ENCODE peak calls at places on chromosomes 6 and 20, in six cellular contexts. I, G, R, O, N and D are unnamed samples.

GRCh38 chr6:137006056-137006455 is 38.7 kb downstream of the IL20RA start:
- DNase-seq in I (no peak), O (no peak), N (no peak), G (no peak), R (no peak), D (no peak)

GRCh38 chr6:40349566-40350192 is 237.5 kb downstream of the LRFN2 start:
- DNase-seq in O (no peak), G (no peak), N (no peak), R (no peak), I (no peak), D (no peak)

GRCh38 chr6:125201961-125202729 is 48.6 kb downstream of the TPD52L1 start:
- DNase-seq in N (peak; percentile 71), I (no peak), G (peak; percentile 67), O (peak; percentile 81), R (peak; percentile 86), D (peak; percentile 72)

GRCh38 chr6:15989397-15989796 is 139.5 kb upstream of the MYLIP start:
- DNase-seq in N (no peak), G (no peak), O (no peak), I (no peak), R (no peak), D (no peak)

GRCh38 chr20:22160254-22160653 is 424.1 kb downstream of the FOXA2 start:
- DNase-seq in O (no peak), N (no peak), R (no peak), G (no peak), I (no peak), D (no peak)

GRCh38 chr20:3766832-3767433 is 620 bp downstream of the ADISSP start:
- DNase-seq in R (no peak), O (no peak), G (no peak), N (no peak), I (no peak), D (no peak)

GRCh38 chr6:108760158-108761050 is 87.8 kb upstream of the ARMC2 start:
- DNase-seq in O (no peak), N (no peak), G (no peak), R (no peak), I (no peak), D (no peak)

GRCh38 chr6:157328108-157328692 is 4.9 kb upstream of the TMEM242 start:
- DNase-seq in I (no peak), G (no peak), O (no peak), N (no peak), R (no peak), D (no peak)

GRCh38 chr6:133183691-133184090 is 57.5 kb upstream of the EYA4 start:
- DNase-seq in R (no peak), O (no peak), G (no peak), N (no peak), I (no peak), D (no peak)

GRCh38 chr6:2872417-2873358 is 30.4 kb downstream of the SERPINB9 start:
- DNase-seq in O (no peak), G (no peak), N (no peak), I (no peak), R (no peak), D (no peak)

GRCh38 chr6:106206905-106207304 is 118.7 kb downstream of the ATG5 start:
- DNase-seq in G (no peak), O (no peak), N (no peak), I (peak; percentile 41), R (no peak), D (no peak)

GRCh38 chr20:36631651-36632050 is 14.3 kb downstream of the SLA2 start:
- DNase-seq in N (no peak), R (no peak), O (no peak), I (no peak), G (no peak), D (no peak)

GRCh38 chr20:36604952-36605308 is 649 bp upstream of the RAB5IF start:
- DNase-seq in O (peak; percentile 70), R (peak; percentile 54), I (no peak), G (peak; percentile 37), N (peak; percentile 43), D (no peak)

GRCh38 chr6:46583081-46583480 is 69.5 kb downstream of the CYP39A1 start:
- DNase-seq in I (no peak), N (no peak), O (no peak), G (peak; percentile 13), R (no peak), D (no peak)

GRCh38 chr6:160764847-160765246 is 62.8 kb downstream of the PLG start:
- DNase-seq in O (no peak), R (no peak), N (no peak), G (no peak), I (no peak), D (no peak)

GRCh38 chr6:52973013-52973412 is 22.1 kb downstream of the GSTA4 start:
- DNase-seq in N (no peak), I (no peak), G (no peak), R (no peak), O (no peak), D (no peak)

GRCh38 chr6:5462856-5463255 is 201.5 kb downstream of the FARS2 start:
- DNase-seq in G (no peak), R (no peak), I (no peak), O (no peak), N (no peak), D (no peak)

GRCh38 chr6:117907600-117908245 is 659 bp downstream of the SLC35F1 start:
- DNase-seq in I (no peak), O (peak; percentile 65), R (no peak), N (no peak), G (peak; percentile 30), D (no peak)

GRCh38 chr6:14211596-14211961 is 94.0 kb downstream of the CD83 start:
- DNase-seq in I (no peak), R (peak; percentile 38), O (peak; percentile 75), G (no peak), N (peak; percentile 67), D (peak; percentile 46)
- H3K4me3 ChIP-seq in I (peak overlapping the region; percentile 70), R (peak overlapping the region; percentile 61), O (peak overlapping the region; percentile 82), G (no peak overlapping the region), N (no peak overlapping the region), D (peak overlapping the region; percentile 48)

DNA sequence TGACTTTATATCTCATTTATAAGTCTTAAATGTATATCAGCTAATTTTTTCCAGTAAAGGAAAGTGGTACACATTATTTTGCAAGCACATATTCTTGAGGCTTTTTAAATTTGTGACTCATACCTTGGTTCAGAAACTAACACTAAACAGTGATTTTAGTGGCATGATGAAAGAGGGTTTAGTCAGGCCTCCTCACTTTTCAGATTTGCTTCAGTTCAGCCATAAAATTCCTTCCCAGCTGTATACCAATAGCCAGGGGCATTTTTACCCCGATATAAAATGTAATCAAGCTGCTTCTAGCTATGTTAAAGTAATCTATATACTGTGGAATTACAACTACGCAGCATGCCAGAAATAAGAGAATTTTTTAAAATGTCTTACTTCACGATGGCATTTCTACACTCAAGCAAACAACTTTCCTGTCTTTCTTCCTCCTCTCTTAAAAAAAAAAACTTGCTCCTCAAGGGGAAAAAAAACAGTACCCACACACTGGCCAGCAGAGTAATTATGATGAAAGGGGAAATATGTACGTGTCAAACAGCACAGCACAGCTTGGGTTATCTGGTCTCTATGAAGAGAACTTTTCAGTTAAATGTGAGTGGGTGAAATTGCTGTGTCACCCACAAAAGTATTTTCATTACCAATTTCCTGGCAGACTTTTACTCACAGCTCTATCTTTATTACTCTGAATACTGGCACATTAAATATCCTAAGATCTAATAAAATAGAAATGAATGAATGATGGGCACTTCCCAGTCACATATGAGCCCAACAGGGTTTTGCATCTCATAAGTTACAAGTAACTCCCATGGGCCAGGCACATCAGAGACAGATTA is 244.8 kb upstream of the TENT5A start:
- DNase-seq in R (no peak), I (no peak), O (no peak), G (no peak), N (no peak), D (no peak)
- H3K4me1 ChIP-seq in R (peaks cover 37% of the 10 kb centered on the region), I (no peaks in the 10 kb centered on the region), O (no peaks in the 10 kb centered on the region), G (peaks cover 7% of the 10 kb centered on the region), N (no peaks in the 10 kb centered on the region), D (peaks cover 43% of the 10 kb centered on the region)

GRCh38 chr6:27139753-27140522 is 107.6 kb upstream of the PRSS16 start:
- DNase-seq in R (no peak), O (no peak), I (peak; percentile 68), G (no peak), N (peak; percentile 44), D (no peak)

GRCh38 chr6:27138837-27139752 is 108.4 kb upstream of the PRSS16 start:
- DNase-seq in G (peak; percentile 20), I (peak; percentile 91), O (peak; percentile 72), N (peak; percentile 81), R (peak; percentile 45), D (no peak)

GRCh38 chr6:27141472-27142015 is 106.0 kb upstream of the PRSS16 start:
- DNase-seq in N (no peak), R (no peak), O (no peak), G (no peak), I (no peak), D (no peak)

GRCh38 chr6:27143474-27144026 is 104.0 kb upstream of the PRSS16 start:
- DNase-seq in R (no peak), O (no peak), I (no peak), G (no peak), N (no peak), D (no peak)

GRCh38 chr6:27141013-27141412 is 106.5 kb upstream of the PRSS16 start:
- DNase-seq in N (no peak), I (no peak), O (no peak), G (no peak), R (no peak), D (no peak)
- H3K4me3 ChIP-seq in N (no peak overlapping the region), I (peak overlapping the region; percentile 80), O (no peak overlapping the region), G (no peak overlapping the region), R (peak overlapping the region; percentile 36), D (no peak overlapping the region)

DNA sequence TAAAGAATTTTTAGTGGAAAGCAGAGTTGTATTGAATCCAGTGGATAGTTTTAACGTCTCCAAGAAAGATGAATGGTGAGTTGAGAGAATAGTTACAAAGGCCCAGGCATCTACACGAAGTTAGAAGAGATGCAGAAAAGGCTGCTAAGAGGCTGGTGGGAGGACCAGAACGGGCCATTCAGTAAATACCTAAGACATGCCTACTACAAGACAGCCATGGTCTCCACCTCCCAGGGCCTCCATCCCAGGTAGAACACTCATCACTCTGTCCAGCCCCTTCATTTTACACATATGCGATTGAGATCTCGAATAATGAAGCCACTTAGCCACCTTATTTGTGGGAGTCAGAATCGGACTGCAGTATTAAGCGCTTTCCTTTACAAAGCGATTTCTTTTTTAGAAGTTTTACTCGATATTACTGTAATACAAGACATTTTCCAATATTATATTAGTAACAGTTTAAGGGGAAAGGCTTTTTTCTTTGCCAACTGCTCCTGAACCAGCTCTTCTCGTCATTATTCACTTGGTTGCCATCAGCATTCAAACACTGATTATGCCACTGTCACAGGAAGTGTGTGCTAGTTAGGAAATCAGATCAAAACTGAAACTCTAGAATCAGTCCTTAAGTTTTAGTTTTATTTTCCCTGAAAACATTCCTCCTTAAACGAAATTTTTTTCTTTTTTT is 1.6 kb downstream of the DYNLT1 start:
- DNase-seq in G (no peak), R (no peak), O (peak; percentile 4), I (peak; percentile 42), N (peak; percentile 0), D (peak; percentile 9)
- H3K4me1 ChIP-seq in G (peaks cover 34% of the 10 kb centered on the region), R (peaks cover 52% of the 10 kb centered on the region), O (peaks cover 33% of the 10 kb centered on the region), I (peaks cover 48% of the 10 kb centered on the region), N (peaks cover 16% of the 10 kb centered on the region), D (peaks cover 52% of the 10 kb centered on the region)